ENCODE peak calls at places on chromosomes 16 and 17, in nine cellular contexts. Q is stimulated activated CD4-positive, alpha-beta T cell treated with anti-CD3 and anti-CD28 coated beads, Interleukin-12 subunit alpha, Interleukin-12 subunit beta, amount 100 ng/mL, for 24 hours; U is NCI-H2081; Z is HCEC 1CT; X is mesendoderm; C is effector memory CD8-positive, alpha-beta T cell; J is SIG-M5; G is AG04450; A is activated effector memory CD4-positive, alpha-beta T cell treated with anti-CD3 and anti-CD28 coated beads, Interleukin-2, amount 50 U/mL, for 16 hours. R is an unnamed sample.

GRCh38 chr17:12990041-12990808 is 27.6 kb downstream of the ELAC2 start:
- DNase-seq in Q (no peak), U (no peak), Z (no peak), X (peak), C (no peak), J (no peak), G (no peak), A (peak), R (no peak)

GRCh38 chr16:84044108-84044488 is 1.5 kb upstream of the SLC38A8 start:
- DNase-seq in Q (no peak), U (no peak), Z (peak), X (peak), C (no peak), J (no peak), G (no peak), A (no peak), R (peak)

GRCh38 chr17:27551701-27552466 is 79.1 kb upstream of the LGALS9 start:
- DNase-seq in Q (no peak), U (no peak), Z (no peak), X (peak), C (no peak), J (no peak), G (no peak), A (no peak), R (peak)

GRCh38 chr16:84292032-84292431 is 2.6 kb upstream of the WFDC1 start:
- DNase-seq in Q (no peak), U (peak), Z (no peak), X (no peak), C (no peak), J (no peak), G (no peak), A (no peak), R (no peak)

GRCh38 chr16:76932541-76933211 is 258.3 kb upstream of the MON1B start:
- DNase-seq in Q (no peak), U (no peak), Z (no peak), X (no peak), C (no peak), J (no peak), G (no peak), A (no peak), R (no peak)

GRCh38 chr16:48011888-48012658 is 143.7 kb downstream of the ABCC12 start:
- DNase-seq in Q (no peak), U (no peak), Z (no peak), X (no peak), C (no peak), J (no peak), G (no peak), A (no peak), R (no peak)

GRCh38 chr16:82639666-82640336 is 13.0 kb downstream of the CDH13 start:
- DNase-seq in Q (peak), U (peak), Z (peak), X (peak), C (peak), J (no peak), G (no peak), A (peak), R (no peak)

GRCh38 chr16:89924925-89925307 is 1.8 kb downstream of the TUBB3 start:
- DNase-seq in Q (no peak), U (no peak), Z (no peak), X (no peak), C (no peak), J (no peak), G (no peak), A (no peak), R (no peak)

GRCh38 chr17:57458718-57459285 is 202.5 kb downstream of the MSI2 start:
- DNase-seq in Q (no peak), U (no peak), Z (no peak), X (no peak), C (no peak), J (no peak), G (no peak), A (no peak), R (no peak)